ENCODE peak calls at places on chromosomes 5 and 9, in seven cellular contexts. J is activated CD8-positive, alpha-beta memory T cell treated with anti-CD3 and anti-CD28 coated beads for 48 hours; I is activated CD8-positive, alpha-beta T cell treated with anti-CD3 and anti-CD28 coated beads for 36 hours; T is HFF-Myc; Y is CD4-positive, alpha-beta T cell; Q is psoas muscle; H is frontal cortex. S is an unnamed sample.

GRCh38 chr9:70420267-70421019 is 6.0 kb upstream of the KLF9 start:
- DNase-seq in J (no peak), I (peak; percentile 68), T (no peak), Y (peak; percentile 39), Q (peak; percentile 98), H (peak; percentile 67), S (peak; percentile 27)

GRCh38 chr5:139422307-139422893 is 16.9 kb downstream of the DNAJC18 start:
- DNase-seq in J (no peak), I (peak; percentile 72), T (peak; percentile 63), Y (peak; percentile 55), Q (no peak), H (peak; percentile 70), S (peak; percentile 63)

GRCh38 chr9:105447386-105447813 is 434 bp upstream of the FSD1L start:
- DNase-seq in J (no peak), I (no peak), T (no peak), Y (no peak), Q (no peak), H (no peak), S (no peak)

GRCh38 chr9:99055384-99055783 is 49.5 kb upstream of the TGFBR1 start:
- DNase-seq in J (no peak), I (no peak), T (no peak), Y (no peak), Q (no peak), H (no peak), S (no peak)

GRCh38 chr5:16709691-16710420 is 93.1 kb upstream of the RETREG1 start:
- DNase-seq in J (no peak), I (no peak), T (no peak), Y (no peak), Q (no peak), H (no peak), S (no peak)

GRCh38 chr9:124527781-124528180 is 20.6 kb upstream of the NR5A1 start:
- DNase-seq in J (no peak), I (no peak), T (no peak), Y (no peak), Q (no peak), H (no peak), S (no peak)

GRCh38 chr9:114811301-114811700 is 5.5 kb upstream of the TNFSF15 start:
- DNase-seq in J (no peak), I (no peak), T (no peak), Y (no peak), Q (no peak), H (no peak), S (no peak)

GRCh38 chr5:4007001-4007400 is 411.4 kb downstream of the IRX1 start:
- DNase-seq in J (no peak), I (no peak), T (no peak), Y (no peak), Q (no peak), H (no peak), S (no peak)

GRCh38 chr5:65952259-65952658 is 25.9 kb downstream of the ERBIN start:
- DNase-seq in J (no peak), I (no peak), T (no peak), Y (no peak), Q (no peak), H (no peak), S (no peak)

GRCh38 chr5:161900981-161901380 is 53.1 kb downstream of the GABRA1 start:
- DNase-seq in J (no peak), I (no peak), T (no peak), Y (no peak), Q (no peak), H (no peak), S (no peak)

GRCh38 chr9:77980622-77981021 is 51.0 kb downstream of the GNAQ start:
- DNase-seq in J (no peak), I (no peak), T (no peak), Y (no peak), Q (no peak), H (no peak), S (no peak)

GRCh38 chr9:125522328-125522725 is 184.7 kb downstream of the MAPKAP1 start:
- DNase-seq in J (no peak), I (no peak), T (no peak), Y (no peak), Q (no peak), H (no peak), S (no peak)

GRCh38 chr5:59764361-59764760 is 129.2 kb downstream of the PDE4D start:
- DNase-seq in J (no peak), I (no peak), T (no peak), Y (no peak), Q (no peak), H (no peak), S (no peak)

GRCh38 chr9:136535070-136535469 is 10.8 kb downstream of the NOTCH1 start:
- DNase-seq in J (no peak), I (no peak), T (no peak), Y (no peak), Q (no peak), H (no peak), S (no peak)

GRCh38 chr5:124728331-124729307 is 17.8 kb downstream of the ZNF608 start:
- DNase-seq in J (no peak), I (no peak), T (no peak), Y (no peak), Q (no peak), H (no peak), S (no peak)

GRCh38 chr9:111621895-111622480 is 9.1 kb upstream of the DNAJC25 start:
- DNase-seq in J (no peak), I (peak; percentile 52), T (no peak), Y (peak; percentile 30), Q (no peak), H (peak; percentile 45), S (peak; percentile 51)

GRCh38 chr9:73039253-73039915 is 86.5 kb upstream of the ALDH1A1 start:
- DNase-seq in J (no peak), I (no peak), T (no peak), Y (no peak), Q (no peak), H (peak; percentile 5), S (no peak)

GRCh38 chr5:107864793-107865192 is 194.1 kb upstream of the EFNA5 start:
- DNase-seq in J (no peak), I (no peak), T (peak; percentile 21), Y (no peak), Q (no peak), H (no peak), S (no peak)

GRCh38 chr5:154523704-154524103 is 45.7 kb upstream of the HAND1 start:
- DNase-seq in J (no peak), I (no peak), T (no peak), Y (no peak), Q (no peak), H (no peak), S (no peak)

GRCh38 chr5:113269023-113269997 is 165.5 kb downstream of the TSSK1B start:
- DNase-seq in J (no peak), I (no peak), T (no peak), Y (no peak), Q (no peak), H (no peak), S (no peak)

GRCh38 chr5:55151923-55152842 is 7.8 kb upstream of the GPX8 start:
- DNase-seq in J (no peak), I (no peak), T (peak; percentile 46), Y (no peak), Q (no peak), H (no peak), S (no peak)

GRCh38 chr9:91803970-91804752 is 145.9 kb downstream of the ROR2 start:
- DNase-seq in J (no peak), I (no peak), T (no peak), Y (no peak), Q (no peak), H (no peak), S (no peak)

GRCh38 chr5:38672059-38672791 is 115.8 kb upstream of the LIFR start:
- DNase-seq in J (no peak), I (no peak), T (no peak), Y (no peak), Q (no peak), H (no peak), S (no peak)

GRCh38 chr9:135601988-135602387 is 37.4 kb downstream of the GLT6D1 start:
- DNase-seq in J (no peak), I (no peak), T (no peak), Y (no peak), Q (no peak), H (no peak), S (no peak)

GRCh38 chr9:4604678-4605095 is 57.4 kb upstream of the PLPP6 start:
- DNase-seq in J (peak; percentile 22), I (peak; percentile 85), T (peak; percentile 51), Y (peak; percentile 61), Q (no peak), H (peak; percentile 58), S (peak; percentile 24)

GRCh38 chr5:88144219-88145040 is 124.2 kb downstream of the TMEM161B start:
- DNase-seq in J (no peak), I (no peak), T (no peak), Y (no peak), Q (peak; percentile 50), H (no peak), S (no peak)

GRCh38 chr5:68251804-68252648 is 36.5 kb downstream of the PIK3R1 start:
- DNase-seq in J (no peak), I (no peak), T (peak; percentile 72), Y (no peak), Q (no peak), H (no peak), S (no peak)

GRCh38 chr5:137858223-137858916 is 9.3 kb upstream of the MYOT start:
- DNase-seq in J (no peak), I (no peak), T (no peak), Y (no peak), Q (no peak), H (no peak), S (no peak)

GRCh38 chr9:112848316-112849151 is 42.1 kb downstream of the SLC46A2 start:
- DNase-seq in J (no peak), I (no peak), T (no peak), Y (no peak), Q (no peak), H (no peak), S (no peak)

GRCh38 chr9:137502008-137502913 is 43.1 kb upstream of the NSMF start:
- DNase-seq in J (no peak), I (no peak), T (no peak), Y (no peak), Q (no peak), H (no peak), S (no peak)

GRCh38 chr5:143245929-143246561 is 157.4 kb downstream of the NR3C1 start:
- DNase-seq in J (no peak), I (no peak), T (peak; percentile 95), Y (no peak), Q (peak; percentile 67), H (no peak), S (peak; percentile 91)

GRCh38 chr5:111685969-111686368 is 71.0 kb downstream of the NREP start:
- DNase-seq in J (no peak), I (no peak), T (no peak), Y (no peak), Q (no peak), H (no peak), S (no peak)

GRCh38 chr5:97141031-97141430 is 1.4 kb downstream of the LIX1 start:
- DNase-seq in J (no peak), I (no peak), T (no peak), Y (no peak), Q (no peak), H (no peak), S (no peak)

GRCh38 chr5:143576721-143577484 is 173.4 kb upstream of the NR3C1 start:
- DNase-seq in J (no peak), I (no peak), T (no peak), Y (no peak), Q (no peak), H (no peak), S (no peak)

GRCh38 chr5:169067641-169068316 is 233.2 kb downstream of the SLIT3 start:
- DNase-seq in J (no peak), I (no peak), T (no peak), Y (no peak), Q (no peak), H (no peak), S (no peak)

GRCh38 chr5:127089206-127089605 is 15.9 kb upstream of the C5orf63 start:
- DNase-seq in J (no peak), I (no peak), T (no peak), Y (no peak), Q (no peak), H (no peak), S (no peak)

GRCh38 chr5:176481659-176482213 is 33.6 kb downstream of the FAF2 start:
- DNase-seq in J (no peak), I (no peak), T (no peak), Y (no peak), Q (no peak), H (no peak), S (no peak)

GRCh38 chr5:6737043-6737941 is 24.1 kb downstream of the TENT4A start:
- DNase-seq in J (no peak), I (no peak), T (no peak), Y (no peak), Q (peak; percentile 53), H (no peak), S (no peak)

S was measured in Panc1.